ENCODE peak calls at places on chromosomes 4 and X, in seven cellular contexts. R is right lobe of liver; W is DND-41; H is IMR-90; K is ovary; Z is SK-N-SH; X is CD8-positive, alpha-beta memory T cell. V is an unnamed sample. For H3K4me1 and H3K27me3, the result is how much of the 10 kb centered on the place peaks cover.

GRCh38 chr4:169404959-169405358 is 134.2 kb upstream of the SH3RF1 start:
- DNase-seq in R (no peak), W (no peak), H (peak), K (no peak), Z (no peak), X (no peak), V (no peak)

GRCh38 chrX:47366051-47366722 is 4.2 kb upstream of the ZNF157 start:
- DNase-seq in R (peak), W (peak), H (peak), K (peak), Z (peak), X (peak), V (peak)

GRCh38 chr4:184408711-184409081 is 65.7 kb downstream of the IRF2 start:
- DNase-seq in R (no peak), W (no peak), H (no peak), K (no peak), Z (no peak), X (no peak), V (no peak)

GRCh38 chr4:104531390-104531789 is 36.7 kb upstream of the CXXC4 start:
- DNase-seq in R (no peak), W (no peak), H (no peak), K (no peak), Z (no peak), X (no peak), V (no peak)

GRCh38 chr4:1211951-1212545 is 36.9 kb downstream of the CTBP1 start:
- DNase-seq in R (peak), W (no peak), H (no peak), K (peak), Z (no peak), X (no peak), V (no peak)

GRCh38 chrX:108268434-108269080 is 169.7 kb downstream of the COL4A6 start:
- DNase-seq in R (no peak), W (no peak), H (no peak), K (no peak), Z (no peak), X (no peak), V (no peak)

GRCh38 chr4:110198472-110199419 is at the start of gene ELOVL6:
- DNase-seq in R (peak), W (peak), H (peak), K (peak), Z (peak), X (peak), V (peak)

GRCh38 chr4:4574792-4575191 is 32.9 kb upstream of the STX18 start:
- DNase-seq in R (peak), W (no peak), H (peak), K (peak), Z (no peak), X (peak), V (peak)

GRCh38 chrX:18617351-18617750 is 54.6 kb downstream of the RS1 start:
- DNase-seq in R (no peak), W (no peak), H (peak), K (no peak), Z (no peak), X (no peak), V (no peak)

GRCh38 chrX:125998432-125998831 is 167.7 kb downstream of the DCAF12L2 start:
- DNase-seq in R (no peak), W (no peak), H (no peak), K (no peak), Z (peak), X (no peak), V (no peak)

GRCh38 chr4:20253799-20254409 is 2.2 kb downstream of the SLIT2 start:
- DNase-seq in R (peak), W (no peak), H (peak), K (peak), Z (peak), X (no peak), V (no peak)

GRCh38 chr4:83657336-83657735 is 121.4 kb downstream of the GPAT3 start:
- DNase-seq in R (no peak), W (no peak), H (no peak), K (no peak), Z (no peak), X (no peak), V (no peak)

GRCh38 chrX:100928660-100929613 is at the start of gene XKRX:
- DNase-seq in R (peak), W (no peak), H (no peak), K (peak), Z (peak), X (peak), V (peak)

GRCh38 chr4:107665001-107665400 is 55.0 kb downstream of the PAPSS1 start:
- DNase-seq in R (no peak), W (no peak), H (peak), K (no peak), Z (no peak), X (no peak), V (no peak)

GRCh38 chr4:15805583-15806517 is 27.7 kb downstream of the CD38 start:
- DNase-seq in R (no peak), W (no peak), H (peak), K (no peak), Z (peak), X (peak), V (peak)

GRCh38 chr4:56320293-56320692 is 67.0 kb downstream of the AASDH start:
- DNase-seq in R (no peak), W (no peak), H (peak), K (no peak), Z (no peak), X (no peak), V (no peak)

GRCh38 chr4:80709082-80709869 is 321.2 kb upstream of the BMP3 start:
- DNase-seq in R (no peak), W (no peak), H (no peak), K (no peak), Z (no peak), X (no peak), V (peak)

GRCh38 chr4:81166431-81166830 is 48.6 kb downstream of the PRKG2 start:
- DNase-seq in R (no peak), W (no peak), H (no peak), K (no peak), Z (no peak), X (no peak), V (no peak)

GRCh38 chrX:53239474-53239873 is 14.5 kb upstream of the KDM5C start:
- DNase-seq in R (no peak), W (peak), H (no peak), K (no peak), Z (no peak), X (no peak), V (no peak)

GRCh38 chr4:153489856-153490558 is 23.8 kb downstream of the TMEM131L start:
- DNase-seq in R (no peak), W (no peak), H (peak), K (no peak), Z (no peak), X (no peak), V (no peak)

GRCh38 chrX:64204701-64205440 is 637 bp downstream of the AMER1 start:
- DNase-seq in R (peak), W (peak), H (peak), K (peak), Z (peak), X (peak), V (no peak)

GRCh38 chr4:140256335-140256734 is 102.4 kb upstream of the MAML3 start:
- DNase-seq in R (peak), W (no peak), H (peak), K (no peak), Z (no peak), X (no peak), V (no peak)

GRCh38 chrX:134636859-134637258 is 21.4 kb downstream of the PLAC1 start:
- DNase-seq in R (no peak), W (no peak), H (peak), K (no peak), Z (no peak), X (no peak), V (no peak)

GRCh38 chr4:39759569-39759968 is 61.6 kb downstream of the UBE2K start:
- DNase-seq in R (no peak), W (no peak), H (no peak), K (no peak), Z (no peak), X (no peak), V (no peak)

GRCh38 chrX:70434914-70435586 is 9.6 kb upstream of the DLG3 start:
- DNase-seq in R (no peak), W (no peak), H (peak), K (peak), Z (no peak), X (no peak), V (no peak)

GRCh38 chrX:31070057-31070468 is 1.8 kb downstream of the FTHL17 start:
- DNase-seq in R (no peak), W (no peak), H (no peak), K (no peak), Z (no peak), X (no peak), V (peak)

GRCh38 chr4:55920571-55920970 is 28.2 kb upstream of the CEP135 start:
- DNase-seq in R (no peak), W (no peak), H (no peak), K (no peak), Z (no peak), X (no peak), V (no peak)

GRCh38 chr4:106245176-106245575 is 70.8 kb downstream of the TBCK start:
- DNase-seq in R (no peak), W (no peak), H (peak), K (no peak), Z (no peak), X (no peak), V (no peak)

DNA sequence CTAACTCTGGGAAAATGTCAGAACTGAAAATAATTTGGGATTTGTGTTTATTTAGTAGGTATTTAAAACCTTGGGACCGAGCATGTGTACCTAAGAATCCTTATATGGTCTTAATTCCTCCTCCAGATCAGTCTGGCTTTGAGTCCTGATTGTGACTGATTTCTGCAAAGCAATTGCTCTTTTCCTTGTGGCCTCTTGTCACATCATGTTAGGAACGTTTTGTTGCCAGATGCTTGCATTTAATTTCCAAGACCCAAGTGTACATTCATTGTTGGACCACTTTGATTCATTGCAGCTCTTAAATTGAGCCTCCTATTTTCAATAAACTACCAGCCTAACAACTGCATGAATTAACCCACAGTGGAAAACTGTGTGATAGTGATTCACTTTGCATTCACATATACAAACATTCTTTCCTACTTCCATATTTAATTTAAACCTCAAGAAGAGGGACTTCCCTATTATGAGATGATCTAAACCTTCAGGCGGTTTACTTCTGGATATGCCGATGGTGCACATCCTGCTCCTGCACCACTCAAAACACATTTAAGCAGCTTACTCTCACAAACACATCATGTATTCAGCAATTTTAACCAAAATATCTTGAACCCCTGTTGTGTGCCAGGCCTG is 118.4 kb downstream of the AFF1 start:
- DNase-seq in R (no peak), W (no peak), H (peak), K (no peak), Z (no peak), X (no peak), V (no peak)
- H3K4me1 ChIP-seq in R (under half), W (under half), H (under half), K (under half), Z (under half), X (under half), V (under half)

GRCh38 chrX:32995427-32995826 is 215.9 kb downstream of the DMD start:
- DNase-seq in R (no peak), W (no peak), H (no peak), K (no peak), Z (no peak), X (no peak), V (no peak)
- H3K27ac ChIP-seq in R (no peak), W (no peak), H (no peak), K (no peak), Z (no peak), X (no peak), V (no peak)

DNA sequence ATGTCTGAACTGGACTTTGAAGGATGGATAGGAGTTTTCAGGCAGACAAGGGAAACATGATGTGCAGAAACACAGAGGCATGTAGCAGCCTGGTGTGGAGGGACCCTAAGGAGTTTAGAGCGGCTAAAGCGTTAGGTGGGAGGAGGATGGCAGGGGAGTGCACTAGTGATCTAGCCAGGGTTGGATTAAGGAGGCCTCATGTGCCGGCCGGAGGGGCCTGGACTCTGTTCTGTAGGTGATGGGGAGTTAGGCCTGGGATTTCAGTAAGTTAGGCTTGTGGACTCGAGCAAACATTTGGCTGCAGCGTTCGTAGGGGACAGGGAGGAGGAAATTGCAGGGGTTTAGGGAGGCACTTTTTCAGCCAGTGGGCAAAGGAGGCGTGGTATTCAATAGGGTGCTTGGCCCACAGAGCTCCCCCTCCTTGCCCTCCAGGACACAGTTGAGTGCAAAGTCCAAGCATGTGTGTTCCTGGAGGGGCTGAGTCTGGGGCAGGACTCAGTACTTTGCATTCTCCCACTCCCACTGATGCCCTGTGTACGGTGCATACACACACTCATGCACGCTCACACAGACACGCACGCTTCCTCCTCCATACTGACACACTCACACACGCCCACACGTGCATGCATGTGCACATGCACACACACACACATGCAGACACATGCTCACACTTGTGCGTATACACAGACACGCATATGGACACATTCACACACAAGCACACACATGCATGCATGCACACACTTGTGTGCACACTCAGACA is 18.6 kb downstream of the PSAPL1 start:
- DNase-seq in R (no peak), W (no peak), H (no peak), K (peak), Z (no peak), X (no peak), V (no peak)
- H3K27me3 ChIP-seq in R (under half), W (under half), H (under half), K (under half), Z (under half), X (under half), V (under half)

DNA sequence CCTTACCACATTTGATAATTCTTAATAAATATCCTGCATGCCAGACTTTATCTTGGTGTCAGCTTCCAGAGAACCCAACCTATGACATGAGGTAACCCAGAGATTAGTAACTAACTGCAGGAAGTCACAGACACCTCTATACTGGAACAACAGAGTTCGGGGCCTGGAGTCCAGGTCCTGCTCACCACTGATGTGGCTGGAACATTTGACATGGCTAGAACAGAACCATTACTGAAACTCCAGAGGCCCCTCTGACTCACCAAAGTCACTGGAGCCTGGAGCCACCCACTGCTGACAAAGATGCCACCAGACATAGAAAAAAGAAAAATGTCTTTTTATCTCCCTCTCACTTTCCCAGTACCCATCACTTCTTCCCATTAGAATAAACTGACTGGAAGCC is 403.7 kb downstream of the MID1IP1 start:
- DNase-seq in R (no peak), W (no peak), H (no peak), K (no peak), Z (no peak), X (no peak), V (no peak)
- H3K4me1 ChIP-seq in R (under half), W (under half), H (under half), K (under half), Z (under half), X (under half), V (under half)

DNA sequence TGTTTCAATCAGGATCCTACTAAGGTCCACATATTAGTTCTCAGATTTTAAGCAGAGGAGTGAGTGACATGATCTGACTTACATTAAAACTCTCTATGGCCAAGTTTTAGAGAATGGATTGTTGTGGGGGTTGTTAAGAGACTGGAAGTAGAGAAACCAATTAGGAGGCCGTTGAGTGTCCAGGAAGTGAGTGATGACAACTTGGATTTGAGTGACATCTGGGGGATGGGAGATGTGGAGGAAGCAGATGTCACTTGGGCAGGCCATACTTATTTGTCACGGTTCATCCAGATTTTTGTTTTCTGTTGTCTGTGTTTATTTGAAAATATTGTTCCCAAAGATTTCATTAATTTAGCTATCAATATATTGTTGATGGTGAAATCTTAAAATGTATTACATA is 28.3 kb downstream of the ADD1 start:
- DNase-seq in R (no peak), W (no peak), H (no peak), K (no peak), Z (no peak), X (no peak), V (no peak)
- H3K27ac ChIP-seq in R (no peak), W (no peak), H (no peak), K (no peak), Z (no peak), X (no peak), V (no peak)

V was measured in CD4-positive, alpha-beta memory T cell.